ENCODE peak calls at places on chromosomes 12 and 14, in eight cellular contexts. Y is HepG2, S is A549, Q is H1, B is WTC11, E is HCT116, G is K562, M is SK-N-SH. A is an unnamed sample.

GRCh38 chr14:97120204-97121120 is 323.3 kb downstream of the VRK1 start:
- DNase-seq in S (no peak), E (no peak), G (no peak), M (no peak), Q (no peak), Y (no peak), B (no peak), A (no peak)

GRCh38 chr14:33676135-33676566 is 274.7 kb downstream of the EGLN3 start:
- DNase-seq in G (peak), M (peak), Y (peak), B (peak), S (peak), E (peak), Q (peak), A (peak)

GRCh38 chr12:72540811-72541210 is 268.6 kb downstream of the TRHDE start:
- DNase-seq in S (no peak), B (no peak), M (no peak), Y (no peak), E (no peak), Q (no peak), G (no peak), A (no peak)

GRCh38 chr14:76491172-76491930 is 115.4 kb downstream of the ESRRB start:
- DNase-seq in G (no peak), M (no peak), E (no peak), S (no peak), Q (no peak), B (no peak), Y (no peak), A (no peak)

GRCh38 chr12:121325922-121326396 is 26.3 kb downstream of the ANAPC5 start:
- DNase-seq in G (no peak), B (no peak), E (no peak), Y (no peak), S (no peak), Q (no peak), M (no peak), A (peak)

GRCh38 chr14:80669416-80669815 is 272.1 kb downstream of the CEP128 start:
- DNase-seq in S (no peak), Q (no peak), E (no peak), M (no peak), G (no peak), B (no peak), Y (no peak), A (no peak)

GRCh38 chr12:53757095-53757770 is 5.5 kb upstream of the CISTR start:
- DNase-seq in M (peak), S (peak), Q (peak), B (peak), G (peak), Y (peak), E (peak), A (peak)

GRCh38 chr14:35669782-35670181 is 135.8 kb downstream of the INSM2 start:
- DNase-seq in G (no peak), M (no peak), B (no peak), S (peak), E (peak), Q (no peak), Y (no peak), A (no peak)

GRCh38 chr12:54258286-54258685 is 21.6 kb downstream of the CBX5 start:
- DNase-seq in E (no peak), G (no peak), S (no peak), Q (no peak), M (no peak), B (no peak), Y (no peak), A (no peak)

GRCh38 chr14:100580316-100581227 is 6.6 kb downstream of the BEGAIN start:
- DNase-seq in Y (no peak), E (no peak), G (no peak), Q (no peak), B (no peak), M (peak), S (no peak), A (no peak)

GRCh38 chr14:90491221-90491867 is 94.5 kb downstream of the CALM1 start:
- DNase-seq in G (peak), M (peak), B (no peak), E (no peak), Y (no peak), Q (peak), S (no peak), A (peak)
- TF ChIP-seq MAX in G (no peak), M (no peak), B (no peak), E (no peak), Y (no peak), Q (no peak), S (no peak), A (no peak)

DNA sequence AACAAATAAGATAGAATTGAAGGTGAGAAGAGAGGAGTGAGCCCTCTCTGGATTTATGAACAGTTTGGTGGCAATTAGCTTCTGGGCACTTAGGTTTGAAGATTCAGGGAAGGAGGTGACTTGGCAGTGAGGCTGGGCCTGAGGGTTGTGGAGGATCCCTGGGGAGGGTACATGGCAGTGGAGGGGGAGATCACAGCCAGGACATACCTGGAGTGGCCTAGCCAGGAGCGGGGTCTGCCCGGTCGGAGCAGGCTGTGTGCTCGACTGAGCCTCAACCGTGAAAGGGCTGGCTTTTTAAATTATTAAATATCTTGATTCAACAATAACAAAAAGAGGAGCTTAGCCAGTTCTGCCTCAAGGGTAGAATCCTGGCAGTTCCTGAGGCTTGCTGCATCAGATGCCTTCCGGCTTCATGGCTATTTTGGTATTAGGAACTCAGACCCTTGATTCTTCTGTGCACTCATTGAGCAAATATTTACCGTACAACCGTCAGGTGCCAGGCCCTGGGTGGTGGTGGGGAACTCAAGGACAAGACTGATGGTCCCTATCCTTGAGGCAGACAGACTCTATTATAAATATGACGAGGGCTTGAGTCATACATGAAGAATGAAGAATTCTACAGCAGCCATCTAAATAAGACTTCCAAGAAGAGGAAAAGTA is 73.4 kb downstream of the SPTB start:
- DNase-seq in S (peak), Q (no peak), B (no peak), G (no peak), E (no peak), Y (peak), M (no peak), A (no peak)
- TF ChIP-seq MAX in S (peak), Q (no peak), B (no peak), G (no peak), E (no peak), Y (no peak), M (peak), A (no peak)

GRCh38 chr12:67068204-67068731 is 200.9 kb upstream of the CAND1 start:
- DNase-seq in E (no peak), B (peak), G (no peak), Y (no peak), Q (peak), S (peak), M (peak), A (no peak)
- TF ChIP-seq MAX in E (no peak), B (no peak), G (no peak), Y (no peak), Q (no peak), S (no peak), M (no peak), A (no peak)

GRCh38 chr14:91351508-91351853 is 66.1 kb downstream of the CCDC88C start:
- DNase-seq in E (no peak), M (no peak), S (no peak), Q (no peak), B (no peak), Y (no peak), G (no peak), A (no peak)

GRCh38 chr14:91354221-91354916 is 63.3 kb downstream of the CCDC88C start:
- DNase-seq in G (no peak), E (no peak), M (no peak), Q (no peak), Y (no peak), B (no peak), S (no peak), A (no peak)

GRCh38 chr14:91350813-91351507 is 66.7 kb downstream of the CCDC88C start:
- DNase-seq in M (no peak), Y (no peak), S (no peak), B (no peak), G (no peak), Q (no peak), E (no peak), A (no peak)

GRCh38 chr14:91352101-91352500 is 65.5 kb downstream of the CCDC88C start:
- DNase-seq in Y (no peak), G (no peak), B (no peak), M (no peak), Q (no peak), E (no peak), S (no peak), A (no peak)

GRCh38 chr14:91352696-91353692 is 64.6 kb downstream of the CCDC88C start:
- DNase-seq in E (no peak), G (no peak), S (no peak), M (no peak), B (no peak), Y (no peak), Q (no peak), A (no peak)
- TF ChIP-seq MAX in E (no peak), G (no peak), S (no peak), M (no peak), B (no peak), Y (no peak), Q (no peak), A (no peak)

GRCh38 chr12:131894981-131895639 is 688 bp downstream of the ULK1 start:
- DNase-seq in Q (peak), G (peak), Y (no peak), B (no peak), M (peak), S (peak), E (no peak), A (peak)

GRCh38 chr12:131896811-131897270 is 2.4 kb downstream of the ULK1 start:
- DNase-seq in E (no peak), G (no peak), B (no peak), Q (peak), M (peak), Y (no peak), S (no peak), A (no peak)

GRCh38 chr12:131897276-131897675 is 2.9 kb downstream of the ULK1 start:
- DNase-seq in E (no peak), M (no peak), Y (no peak), S (no peak), G (no peak), Q (no peak), B (no peak), A (no peak)

GRCh38 chr12:131895640-131896079 is 1.2 kb downstream of the ULK1 start:
- DNase-seq in E (no peak), Y (no peak), G (no peak), S (no peak), M (no peak), B (no peak), Q (no peak), A (peak)

GRCh38 chr12:131896080-131896810 is 1.8 kb downstream of the ULK1 start:
- DNase-seq in E (peak), G (peak), Q (peak), S (peak), M (peak), B (peak), Y (peak), A (peak)
- TF ChIP-seq MAX in E (peak), G (peak), Q (peak), S (peak), M (peak), B (peak), Y (peak), A (peak)

GRCh38 chr14:53044486-53044885 is 93.6 kb upstream of the FERMT2 start:
- DNase-seq in B (no peak), G (no peak), M (no peak), S (no peak), E (no peak), Q (no peak), Y (no peak), A (no peak)
- TF ChIP-seq MAX in B (no peak), G (no peak), M (no peak), S (no peak), E (no peak), Q (no peak), Y (no peak), A (no peak)

GRCh38 chr14:78319411-78319810 is 149.2 kb downstream of the NRXN3 start:
- DNase-seq in M (no peak), B (no peak), Q (no peak), S (no peak), Y (no peak), E (no peak), G (peak), A (no peak)
- TF ChIP-seq MAX in M (no peak), B (no peak), Q (no peak), S (no peak), Y (no peak), E (no peak), G (no peak), A (no peak)

GRCh38 chr12:7907009-7907408 is 29.0 kb downstream of the SLC2A3 start:
- DNase-seq in S (peak), Y (peak), B (peak), E (peak), Q (peak), G (peak), M (peak), A (peak)
- TF ChIP-seq MAX in S (peak), Y (peak), B (no peak), E (peak), Q (no peak), G (no peak), M (no peak), A (no peak)

GRCh38 chr14:22882529-22883190 is 362 bp upstream of the REM2 start:
- DNase-seq in E (peak), Q (peak), M (peak), S (peak), B (peak), Y (no peak), G (peak), A (peak)
- TF ChIP-seq MAX in E (no peak), Q (no peak), M (no peak), S (no peak), B (no peak), Y (no peak), G (no peak), A (no peak)

A was measured in endothelial cell of umbilical vein.